ENCODE peak calls at places on chromosomes 6 and 20, in four cellular contexts. Z, S, T and K are unnamed samples.

GRCh38 chr6:139549561-139550070 is 175.2 kb upstream of the CITED2 start:
- DNase-seq in T (no peak), Z (no peak), S (no peak), K (peak; percentile 69)

GRCh38 chr6:44642870-44643522 is 255.5 kb downstream of the CDC5L start:
- DNase-seq in T (no peak), S (no peak), Z (peak; percentile 48), K (no peak)

GRCh38 chr6:99822741-99823512 is 171.1 kb downstream of the MCHR2 start:
- DNase-seq in S (no peak), Z (peak; percentile 16), T (no peak), K (peak; percentile 45)

GRCh38 chr6:102520981-102521380 is 1127.5 kb downstream of the GRIK2 start:
- DNase-seq in S (no peak), T (no peak), Z (no peak), K (no peak)

GRCh38 chr20:37492945-37493344 is 28.1 kb upstream of the NNAT start:
- DNase-seq in S (no peak), Z (no peak), T (no peak), K (no peak)

GRCh38 chr6:52042141-52042885 is 45.1 kb downstream of the PKHD1 start:
- DNase-seq in Z (no peak), T (no peak), S (no peak), K (no peak)

GRCh38 chr20:19783966-19784401 is 25.9 kb downstream of the RIN2 start:
- DNase-seq in Z (peak; percentile 49), S (no peak), T (peak; percentile 65), K (peak; percentile 37)

GRCh38 chr6:142680308-142680707 is 264.7 kb downstream of the HIVEP2 start:
- DNase-seq in S (peak; percentile 31), Z (no peak), T (no peak), K (peak; percentile 42)

GRCh38 chr6:150959071-150959637 is 93.7 kb downstream of the MTHFD1L start:
- DNase-seq in S (no peak), T (no peak), Z (no peak), K (no peak)

GRCh38 chr6:52641388-52641787 is 29.5 kb upstream of the TMEM14A start:
- DNase-seq in T (no peak), S (no peak), Z (no peak), K (no peak)

GRCh38 chr6:161418458-161418945 is 144.6 kb upstream of the AGPAT4 start:
- DNase-seq in S (no peak), Z (peak; percentile 85), T (peak; percentile 77), K (peak; percentile 45)